ENCODE peak calls at places on chromosomes 7 and 10, in ten cellular contexts. T is ovary, D is tibial nerve, L is HCT116, N is A549, S is IMR-90, U is uterus, G is body of pancreas, J is gastrocnemius medialis, Z is heart left ventricle. C is an unnamed sample.

GRCh38 chr7:94451276-94451675 is 56.6 kb downstream of the COL1A2 start:
- DNase-seq in T (no peak), D (no peak), G (no peak), L (no peak), U (no peak), S (no peak), Z (no peak), J (no peak), N (no peak), C (no peak)

GRCh38 chr10:27383595-27384542 is 120.2 kb upstream of the RAB18 start:
- DNase-seq in L (no peak), T (no peak), S (peak; percentile 6), N (peak; percentile 68), Z (no peak), U (no peak), J (no peak), D (no peak), G (no peak), C (no peak)

GRCh38 chr10:120039826-120040225 is 147.3 kb downstream of the SEC23IP start:
- DNase-seq in L (no peak), Z (no peak), G (no peak), S (no peak), U (no peak), J (no peak), T (no peak), N (no peak), D (no peak), C (no peak)

GRCh38 chr10:14259696-14260595 is 70.8 kb downstream of the FRMD4A start:
- DNase-seq in U (no peak), J (no peak), G (peak; percentile 16), Z (no peak), S (peak; percentile 60), N (no peak), T (peak; percentile 83), L (no peak), D (no peak), C (peak; percentile 76)

GRCh38 chr10:131983780-131984179 is 2.1 kb upstream of the BNIP3 start:
- DNase-seq in Z (no peak), L (no peak), D (no peak), G (no peak), U (no peak), S (peak; percentile 99), N (peak; percentile 70), J (no peak), T (no peak), C (no peak)

GRCh38 chr10:102151774-102152544 is at the start of gene NOLC1:
- DNase-seq in N (peak; percentile 99), D (peak; percentile 98), S (peak; percentile 99), G (peak; percentile 97), U (peak; percentile 99), J (peak; percentile 96), T (peak; percentile 99), L (peak; percentile 100), Z (peak; percentile 98), C (peak; percentile 99)

GRCh38 chr7:139916717-139917395 is 87.8 kb downstream of the TBXAS1 start:
- DNase-seq in S (no peak), G (no peak), T (no peak), U (no peak), L (no peak), D (no peak), N (no peak), J (no peak), Z (no peak), C (no peak)

GRCh38 chr10:127899766-127900382 is 7.0 kb upstream of the PTPRE start:
- DNase-seq in L (no peak), G (no peak), J (no peak), T (no peak), S (no peak), U (no peak), N (no peak), Z (no peak), D (no peak), C (no peak)

GRCh38 chr10:620971-621370 is 68.5 kb downstream of the DIP2C start:
- DNase-seq in J (no peak), L (no peak), N (no peak), S (no peak), G (no peak), T (no peak), U (no peak), Z (no peak), D (no peak), C (no peak)

GRCh38 chr10:114623661-114624294 is 34.3 kb downstream of the ABLIM1 start:
- DNase-seq in L (peak; percentile 59), S (peak; percentile 88), T (no peak), J (no peak), D (no peak), Z (no peak), G (peak; percentile 52), N (peak; percentile 65), U (no peak), C (no peak)

GRCh38 chr10:75717126-75717916 is 285.9 kb downstream of the LRMDA start:
- DNase-seq in T (no peak), S (no peak), N (peak; percentile 4), U (no peak), G (no peak), D (no peak), Z (no peak), L (no peak), J (no peak), C (no peak)

GRCh38 chr10:60753817-60754216 is 24.5 kb upstream of the CDK1 start:
- DNase-seq in Z (no peak), J (no peak), U (no peak), G (no peak), T (no peak), D (no peak), S (no peak), N (no peak), L (no peak), C (no peak)

GRCh38 chr10:116146374-116146773 is 126.6 kb downstream of the GFRA1 start:
- DNase-seq in U (no peak), J (no peak), T (no peak), S (peak; percentile 30), G (no peak), N (no peak), Z (no peak), D (no peak), L (no peak), C (no peak)

GRCh38 chr10:48306265-48306869 is at the start of gene MAPK8:
- DNase-seq in S (peak; percentile 81), N (peak; percentile 93), J (peak; percentile 82), U (peak; percentile 87), G (peak; percentile 96), L (peak; percentile 85), D (peak; percentile 82), Z (peak; percentile 93), T (peak; percentile 96), C (peak; percentile 97)

GRCh38 chr7:126079581-126079980 is 1150.0 kb upstream of the POT1 start:
- DNase-seq in U (no peak), S (no peak), G (no peak), D (no peak), L (no peak), J (no peak), N (no peak), T (no peak), Z (no peak), C (no peak)

GRCh38 chr10:74008212-74008731 is 10.4 kb downstream of the VCL start:
- DNase-seq in S (peak; percentile 78), Z (no peak), G (no peak), U (no peak), L (no peak), T (no peak), D (no peak), J (no peak), N (no peak), C (no peak)

GRCh38 chr10:10128387-10128786 is 889.3 kb upstream of the CELF2 start:
- DNase-seq in G (no peak), N (no peak), S (no peak), Z (no peak), U (no peak), J (no peak), D (no peak), L (no peak), T (no peak), C (no peak)

GRCh38 chr7:82985144-82985802 is 177.4 kb downstream of the PCLO start:
- DNase-seq in U (no peak), N (peak; percentile 25), G (no peak), J (no peak), Z (no peak), S (no peak), D (no peak), L (no peak), T (no peak), C (no peak)

GRCh38 chr10:44180321-44181154 is 204.4 kb downstream of the CXCL12 start:
- DNase-seq in U (peak; percentile 68), D (peak; percentile 65), T (no peak), Z (no peak), J (peak; percentile 44), G (no peak), N (no peak), S (peak; percentile 95), L (no peak), C (no peak)

GRCh38 chr7:100158229-100159098 is at the start of gene TRAPPC14:
- DNase-seq in Z (peak; percentile 95), D (peak; percentile 81), L (no peak), S (peak; percentile 70), J (peak; percentile 70), U (peak; percentile 95), G (peak; percentile 88), T (peak; percentile 99), N (peak; percentile 81), C (peak; percentile 95)
- TF ChIP-seq POLR2A in Z (peak; percentile 59), D (peak; percentile 41), L (peak; percentile 76), S (no peak), J (peak; percentile 42), U (peak; percentile 57), G (peak; percentile 52), T (peak; percentile 31), N (peak; percentile 81), C (peak; percentile 61)

DNA sequence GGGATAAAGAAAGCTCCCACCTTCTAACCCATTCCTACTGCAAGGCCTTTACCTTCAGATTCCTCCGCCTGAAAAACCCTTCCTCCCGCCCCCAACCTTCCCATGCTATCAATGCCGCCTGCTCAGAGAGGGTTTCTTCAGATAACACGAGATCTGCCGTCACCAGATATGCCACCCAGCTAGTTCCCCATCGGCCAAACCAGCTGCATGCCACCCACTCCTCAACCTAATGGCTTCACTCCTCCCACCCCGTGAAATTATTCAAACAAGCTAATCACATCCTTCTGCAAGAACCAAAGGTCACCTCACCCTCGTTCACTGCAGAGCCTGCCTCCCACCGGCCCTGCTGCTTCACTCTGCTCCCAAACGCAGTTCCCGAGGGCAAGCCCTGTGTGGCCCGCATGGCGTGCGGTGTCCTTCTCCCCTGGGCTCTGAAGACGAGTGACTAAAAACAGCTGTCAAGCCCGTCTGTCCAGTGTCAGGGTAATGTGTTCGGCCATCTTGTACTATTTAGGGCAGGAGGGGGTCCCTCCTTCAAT is 46.8 kb upstream of the TMEM213 start:
- DNase-seq in D (no peak), J (no peak), U (no peak), T (no peak), S (no peak), G (no peak), N (no peak), L (no peak), Z (no peak), C (no peak)
- TF ChIP-seq CTCF in D (no peak), J (no peak), U (no peak), T (no peak), S (no peak), G (no peak), N (no peak), L (no peak), Z (no peak), C (no peak)

GRCh38 chr10:50739618-50740350 is at the start of gene ASAH2B:
- DNase-seq in L (peak; percentile 75), Z (peak; percentile 85), T (peak; percentile 89), U (peak; percentile 68), S (peak; percentile 74), N (peak; percentile 87), D (peak; percentile 56), J (peak; percentile 51), G (peak; percentile 85), C (peak; percentile 90)
- TF ChIP-seq POLR2A in L (peak; percentile 55), Z (peak; percentile 29), T (no peak), U (no peak), S (peak; percentile 59), N (peak; percentile 74), D (no peak), J (no peak), G (peak; percentile 76), C (peak; percentile 51)

GRCh38 chr10:129971381-129972144 is 7.5 kb upstream of the EBF3 start:
- DNase-seq in N (peak; percentile 63), T (peak; percentile 65), D (no peak), S (peak; percentile 22), J (no peak), Z (no peak), L (no peak), U (no peak), G (peak; percentile 52), C (no peak)
- TF ChIP-seq CTCF in N (peak; percentile 92), T (peak; percentile 27), D (peak; percentile 71), S (peak; percentile 69), J (peak; percentile 51), Z (peak; percentile 66), L (no peak), U (peak; percentile 74), G (peak; percentile 80), C (peak; percentile 35)

C was measured in right lobe of liver.